ENCODE peak calls at places on chromosome 21, in eight cellular contexts. G is skeletal muscle cell; D is effector CD8-positive, alpha-beta T cell; J is renal cortical epithelial cell; Z is CD4-positive, alpha-beta memory T cell; M is tibial artery; E is CD8-positive, alpha-beta T cell; R is stimulated activated CD8-positive, alpha-beta memory T cell treated with anti-CD3 and anti-CD28 coated beads, Interleukin-2, amount 100 ng/mL, for 48 hours. X is an unnamed sample.

GRCh38 chr21:17519208-17519738 is 6.4 kb downstream of the CXADR start:
- DNase-seq in J (no peak), E (no peak), Z (no peak), G (no peak), D (no peak), R (no peak), M (no peak), X (no peak)

GRCh38 chr21:36511484-36512227 is 31.7 kb upstream of the CLDN14 start:
- DNase-seq in G (no peak), R (no peak), Z (no peak), J (peak; percentile 11), D (no peak), M (no peak), E (no peak), X (no peak)

GRCh38 chr21:28111151-28111619 is 881.5 kb downstream of the LTN1 start:
- DNase-seq in D (no peak), E (no peak), Z (no peak), M (no peak), J (no peak), G (peak; percentile 86), R (no peak), X (no peak)

GRCh38 chr21:26834181-26834945 is 10.8 kb downstream of the ADAMTS1 start:
- DNase-seq in G (no peak), D (no peak), M (no peak), E (no peak), Z (no peak), R (no peak), J (peak; percentile 40), X (no peak)

GRCh38 chr21:46394819-46395152 is 63.9 kb upstream of the DIP2A start:
- DNase-seq in E (no peak), G (no peak), J (no peak), D (no peak), Z (no peak), M (no peak), R (no peak), X (no peak)

GRCh38 chr21:43917515-43918384 is 52.7 kb downstream of the AGPAT3 start:
- DNase-seq in J (no peak), G (no peak), D (no peak), Z (peak; percentile 15), E (no peak), R (peak; percentile 17), M (no peak), X (no peak)

GRCh38 chr21:45523411-45524101 is 18.7 kb downstream of the SLC19A1 start:
- DNase-seq in R (no peak), G (no peak), J (no peak), D (no peak), M (peak; percentile 63), Z (no peak), E (no peak), X (no peak)

GRCh38 chr21:42321231-42321630 is 6.0 kb upstream of the TFF3 start:
- DNase-seq in Z (no peak), E (no peak), M (no peak), R (no peak), D (no peak), G (no peak), J (no peak), X (no peak)

GRCh38 chr21:44854664-44855446 is 18.6 kb downstream of the PTTG1IP start:
- DNase-seq in J (no peak), D (no peak), M (no peak), G (no peak), E (no peak), Z (no peak), R (no peak), X (no peak)